ENCODE peak calls at places on chromosomes 3 and 15, in four cellular contexts. T is breast epithelium, R is right lobe of liver, P is Peyer's patch. O is an unnamed sample.

GRCh38 chr3:143548449-143548848 is 299.8 kb downstream of the SLC9A9 start:
- DNase-seq in P (no peak), T (no peak), R (no peak), O (no peak)

GRCh38 chr3:26118165-26118564 is 328.3 kb downstream of the OXSM start:
- DNase-seq in T (no peak), P (no peak), R (no peak), O (no peak)

GRCh38 chr3:2244137-2244536 is 145.5 kb downstream of the CNTN4 start:
- DNase-seq in P (no peak), T (no peak), R (no peak), O (no peak)

GRCh38 chr3:124143047-124143446 is 151.1 kb upstream of the ROPN1 start:
- DNase-seq in T (no peak), R (no peak), P (no peak), O (no peak)

GRCh38 chr15:35252351-35252865 is 167.3 kb upstream of the NANOGP8 start:
- DNase-seq in R (no peak), P (no peak), T (no peak), O (no peak)

GRCh38 chr15:70318594-70318993 is 220.9 kb upstream of the TLE3 start:
- DNase-seq in P (no peak), T (peak), R (no peak), O (no peak)

GRCh38 chr3:52150357-52150756 is 3.9 kb downstream of the POC1A start:
- DNase-seq in R (no peak), P (no peak), T (no peak), O (no peak)

GRCh38 chr15:64096486-64097431 is 977 bp downstream of the SNX1 start:
- DNase-seq in R (no peak), T (no peak), P (no peak), O (no peak)

GRCh38 chr3:33145221-33145900 is 31.5 kb downstream of the CRTAP start:
- DNase-seq in R (no peak), P (no peak), T (no peak), O (no peak)

GRCh38 chr3:33145901-33146580 is 32.2 kb downstream of the CRTAP start:
- DNase-seq in R (no peak), P (no peak), T (no peak), O (no peak)

GRCh38 chr3:33146791-33147445 is 33.1 kb downstream of the CRTAP start:
- DNase-seq in R (no peak), P (no peak), T (no peak), O (no peak)

GRCh38 chr3:33141006-33141405 is 27.2 kb downstream of the CRTAP start:
- DNase-seq in T (no peak), P (no peak), R (no peak), O (no peak)

GRCh38 chr3:33144433-33144832 is 30.6 kb downstream of the CRTAP start:
- DNase-seq in P (no peak), T (no peak), R (no peak), O (no peak)
- TF ChIP-seq CTCF in P (no peak), T (no peak), R (peak), O (no peak)

DNA sequence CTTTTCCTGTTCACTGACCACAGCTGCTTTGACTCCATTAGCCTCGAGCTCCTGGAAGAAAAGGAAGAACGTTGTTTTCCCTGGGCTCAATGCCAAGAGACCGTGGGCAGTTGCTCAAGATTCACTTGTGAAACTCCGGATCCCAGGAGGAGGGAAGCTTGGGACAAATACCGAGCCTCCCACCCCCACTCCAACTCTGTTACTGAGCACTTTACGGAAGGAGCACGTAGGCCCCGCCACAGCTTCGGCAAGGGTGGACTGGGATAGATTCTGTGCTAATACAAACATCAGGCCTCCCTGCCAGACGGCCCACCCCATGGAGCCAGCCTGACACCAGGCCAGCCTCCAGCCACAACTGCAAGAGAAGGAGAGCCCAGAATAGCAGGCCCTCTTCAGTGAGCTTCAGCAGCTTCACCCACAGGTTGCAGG is 10.7 kb upstream of the FANCD2 start:
- DNase-seq in T (peak), R (no peak), P (peak), O (peak)
- H3K27ac ChIP-seq in T (peak), R (peak), P (peak), O (peak)

DNA sequence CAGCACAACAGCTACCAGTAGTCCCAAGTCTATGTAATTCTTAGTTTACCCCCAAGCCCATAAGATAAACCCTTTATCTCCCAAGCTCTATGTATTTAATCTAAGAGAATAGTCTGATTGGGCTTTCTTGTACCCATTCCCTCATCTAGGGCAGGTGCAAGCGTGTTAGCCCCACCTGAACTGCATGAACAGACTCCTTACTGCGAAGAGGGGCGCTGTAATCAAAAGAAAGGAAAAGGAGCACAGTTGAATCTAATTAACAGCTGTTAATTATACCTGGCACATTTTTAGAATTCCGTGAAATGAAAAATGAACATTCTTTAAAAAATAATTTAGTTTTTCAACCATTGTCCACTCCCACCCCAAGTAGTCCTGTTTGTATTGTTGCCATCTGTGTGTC is 26.4 kb upstream of the NEDD4 start:
- DNase-seq in P (no peak), R (no peak), T (no peak), O (no peak)
- H3K4me3 ChIP-seq in P (no peak), R (no peak), T (no peak), O (no peak)

DNA sequence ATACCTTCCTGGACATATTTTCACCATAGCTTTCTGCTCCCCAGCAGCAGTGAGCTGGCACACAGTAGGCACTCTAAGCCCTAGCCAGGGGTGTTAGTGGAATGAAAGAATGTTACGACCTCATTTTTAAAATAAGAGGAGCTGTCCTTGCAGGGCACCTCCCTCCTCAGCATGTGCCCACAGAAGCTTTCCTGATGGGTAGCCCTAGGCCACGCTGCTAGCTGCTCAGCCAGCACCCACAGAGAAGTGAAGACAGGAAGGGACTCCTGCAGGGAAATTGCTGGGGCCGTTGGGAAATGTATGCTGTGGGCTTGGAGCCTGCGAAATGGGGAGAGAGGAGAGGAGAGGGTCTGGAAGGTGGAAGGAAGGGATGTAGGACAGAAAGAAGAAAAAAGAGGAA is 87.3 kb upstream of the ANKRD34C start:
- DNase-seq in R (no peak), T (no peak), P (peak), O (no peak)
- TF ChIP-seq CTCF in R (no peak), T (no peak), P (no peak), O (no peak)

DNA sequence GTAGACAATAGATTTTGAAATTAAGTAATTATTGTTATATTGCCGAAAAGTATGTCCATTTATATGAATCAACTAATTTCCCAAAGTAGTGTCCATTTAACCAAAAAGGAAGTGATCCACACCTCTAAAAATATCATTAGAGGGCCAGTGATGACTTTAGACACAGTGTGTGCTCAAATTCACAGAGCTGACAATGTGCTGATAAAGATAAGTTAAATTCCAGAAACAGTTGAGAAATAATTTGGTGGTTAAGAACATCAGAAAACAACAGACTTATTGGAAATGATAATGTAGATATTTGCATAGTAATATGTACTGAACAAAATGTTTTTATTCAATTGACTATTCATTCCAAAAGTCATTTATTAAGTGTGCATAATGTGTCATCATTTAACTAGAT is 230.1 kb upstream of the ADAMTS9 start:
- DNase-seq in R (no peak), T (no peak), P (no peak), O (no peak)
- H3K27ac ChIP-seq in R (no peak), T (no peak), P (no peak), O (no peak)

DNA sequence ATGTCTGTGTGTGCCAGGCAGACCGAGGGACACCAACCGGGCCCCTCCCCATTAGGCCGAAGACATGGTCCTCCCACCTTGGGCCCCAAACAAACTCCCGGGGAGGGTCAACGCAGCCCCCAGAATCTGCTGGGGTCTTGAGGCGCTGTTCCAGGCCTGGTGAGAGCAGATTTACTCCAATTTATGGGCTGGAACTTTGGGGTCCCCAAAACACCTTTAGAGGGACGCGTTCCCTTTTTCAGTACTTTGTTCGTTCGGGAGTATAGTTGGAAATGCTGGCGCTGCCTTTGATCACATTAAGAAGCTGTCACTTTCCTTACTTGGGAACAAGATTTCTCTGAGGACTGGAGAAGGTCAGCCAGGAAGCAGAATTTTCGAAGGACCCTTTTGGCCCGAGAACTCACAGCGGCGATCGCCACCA is 2.3 kb downstream of the GATA2 start:
- DNase-seq in R (peak), T (no peak), P (no peak), O (peak)
- H3K4me3 ChIP-seq in R (no peak), T (peak), P (peak), O (peak)

DNA sequence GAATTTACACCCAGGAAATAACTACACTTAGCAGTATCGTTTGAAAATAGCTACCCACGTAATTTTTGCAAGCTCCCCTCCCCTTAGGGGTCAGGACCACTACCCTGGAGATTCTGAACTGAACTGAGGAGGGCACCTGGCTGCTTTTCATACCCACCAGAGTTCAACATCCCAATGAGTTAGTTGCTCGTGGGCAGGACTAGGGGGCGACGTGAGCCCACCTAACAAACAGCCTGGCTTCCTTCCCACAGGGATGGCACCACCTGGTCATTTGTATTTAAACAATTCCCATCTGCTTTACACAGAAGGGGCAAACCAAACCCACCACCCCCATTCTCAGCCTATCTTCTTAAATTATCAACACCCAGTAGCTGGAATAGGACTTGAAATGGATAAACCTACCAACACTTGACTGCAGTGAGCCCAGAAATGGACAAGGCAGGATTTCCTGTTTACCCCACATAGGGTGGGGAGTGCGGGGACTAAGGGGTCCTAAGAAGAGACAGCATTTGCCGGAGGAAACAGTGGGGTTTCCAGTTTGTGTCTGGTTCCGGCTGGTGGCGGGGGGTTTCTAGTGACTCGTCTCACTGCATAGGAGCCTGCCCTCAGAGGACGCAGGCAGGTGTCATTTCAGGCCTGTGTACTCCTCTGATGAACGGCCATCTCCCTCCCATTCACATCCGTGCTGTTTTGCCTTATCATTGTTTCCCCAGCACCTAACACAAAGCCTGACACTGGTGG is 11.6 kb upstream of the VGLL4 start:
- DNase-seq in R (no peak), T (no peak), P (no peak), O (no peak)
- TF ChIP-seq CTCF in R (peak), T (no peak), P (peak), O (no peak)